ENCODE peak calls at places on chromosomes 7 and 10, in five cellular contexts. One of them, this sample, is unnamed.

GRCh38 chr7:152333134-152333533 is 102.7 kb downstream of the KMT2C start:
- DNase-seq in activated CD8-positive, alpha-beta memory T cell treated with anti-CD3 and anti-CD28 coated beads for 48 hours: no peak
- DNase-seq in amniotic stem cell: no peak
- DNase-seq in type B pancreatic cell: no peak
- DNase-seq in activated CD4-positive, alpha-beta T cell treated with anti-CD3 and anti-CD28 coated beads, Interleukin-2, amount 10 ng/mL, durations not matched to agents 24 days and 14 days: no peak
- DNase-seq in this sample: no peak

GRCh38 chr7:43291789-43292188 is 179.3 kb downstream of the HECW1 start:
- DNase-seq in amniotic stem cell: no peak
- DNase-seq in activated CD8-positive, alpha-beta memory T cell treated with anti-CD3 and anti-CD28 coated beads for 48 hours: no peak
- DNase-seq in type B pancreatic cell: no peak
- DNase-seq in activated CD4-positive, alpha-beta T cell treated with anti-CD3 and anti-CD28 coated beads, Interleukin-2, amount 10 ng/mL, durations not matched to agents 24 days and 14 days: no peak
- DNase-seq in this sample: no peak

GRCh38 chr7:37109016-37109415 is 339.6 kb downstream of the ELMO1 start:
- DNase-seq in type B pancreatic cell: no peak
- DNase-seq in amniotic stem cell: no peak
- DNase-seq in activated CD4-positive, alpha-beta T cell treated with anti-CD3 and anti-CD28 coated beads, Interleukin-2, amount 10 ng/mL, durations not matched to agents 24 days and 14 days: no peak
- DNase-seq in activated CD8-positive, alpha-beta memory T cell treated with anti-CD3 and anti-CD28 coated beads for 48 hours: no peak
- DNase-seq in this sample: no peak

GRCh38 chr7:32892521-32893224 is 1.1 kb upstream of the KBTBD2 start:
- DNase-seq in activated CD8-positive, alpha-beta memory T cell treated with anti-CD3 and anti-CD28 coated beads for 48 hours: peak; percentile 35
- DNase-seq in activated CD4-positive, alpha-beta T cell treated with anti-CD3 and anti-CD28 coated beads, Interleukin-2, amount 10 ng/mL, durations not matched to agents 24 days and 14 days: peak; percentile 86
- DNase-seq in type B pancreatic cell: peak; percentile 68
- DNase-seq in amniotic stem cell: peak; percentile 47
- DNase-seq in this sample: no peak

GRCh38 chr7:105454058-105454739 is 65.5 kb upstream of the SRPK2 start:
- DNase-seq in activated CD4-positive, alpha-beta T cell treated with anti-CD3 and anti-CD28 coated beads, Interleukin-2, amount 10 ng/mL, durations not matched to agents 24 days and 14 days: no peak
- DNase-seq in type B pancreatic cell: no peak
- DNase-seq in activated CD8-positive, alpha-beta memory T cell treated with anti-CD3 and anti-CD28 coated beads for 48 hours: no peak
- DNase-seq in amniotic stem cell: peak; percentile 70
- DNase-seq in this sample: peak; percentile 88

GRCh38 chr7:3152714-3153113 is 109.0 kb upstream of the CARD11 start:
- DNase-seq in activated CD4-positive, alpha-beta T cell treated with anti-CD3 and anti-CD28 coated beads, Interleukin-2, amount 10 ng/mL, durations not matched to agents 24 days and 14 days: no peak
- DNase-seq in amniotic stem cell: no peak
- DNase-seq in activated CD8-positive, alpha-beta memory T cell treated with anti-CD3 and anti-CD28 coated beads for 48 hours: no peak
- DNase-seq in type B pancreatic cell: no peak
- DNase-seq in this sample: no peak

GRCh38 chr10:26841733-26842317 is 18.9 kb downstream of the ABI1 start:
- DNase-seq in activated CD8-positive, alpha-beta memory T cell treated with anti-CD3 and anti-CD28 coated beads for 48 hours: no peak
- DNase-seq in activated CD4-positive, alpha-beta T cell treated with anti-CD3 and anti-CD28 coated beads, Interleukin-2, amount 10 ng/mL, durations not matched to agents 24 days and 14 days: no peak
- DNase-seq in amniotic stem cell: no peak
- DNase-seq in type B pancreatic cell: no peak
- DNase-seq in this sample: no peak

GRCh38 chr7:132394283-132395003 is 181.8 kb downstream of the PLXNA4 start:
- DNase-seq in activated CD4-positive, alpha-beta T cell treated with anti-CD3 and anti-CD28 coated beads, Interleukin-2, amount 10 ng/mL, durations not matched to agents 24 days and 14 days: peak; percentile 83
- DNase-seq in activated CD8-positive, alpha-beta memory T cell treated with anti-CD3 and anti-CD28 coated beads for 48 hours: no peak
- DNase-seq in type B pancreatic cell: no peak
- DNase-seq in amniotic stem cell: no peak
- DNase-seq in this sample: no peak

GRCh38 chr7:143979359-143979758 is 20.8 kb upstream of the OR6B1 start:
- DNase-seq in amniotic stem cell: no peak
- DNase-seq in activated CD4-positive, alpha-beta T cell treated with anti-CD3 and anti-CD28 coated beads, Interleukin-2, amount 10 ng/mL, durations not matched to agents 24 days and 14 days: no peak
- DNase-seq in type B pancreatic cell: no peak
- DNase-seq in activated CD8-positive, alpha-beta memory T cell treated with anti-CD3 and anti-CD28 coated beads for 48 hours: no peak
- DNase-seq in this sample: peak; percentile 33

GRCh38 chr7:139687980-139688632 is 89.7 kb downstream of the HIPK2 start:
- DNase-seq in amniotic stem cell: no peak
- DNase-seq in type B pancreatic cell: no peak
- DNase-seq in activated CD8-positive, alpha-beta memory T cell treated with anti-CD3 and anti-CD28 coated beads for 48 hours: no peak
- DNase-seq in activated CD4-positive, alpha-beta T cell treated with anti-CD3 and anti-CD28 coated beads, Interleukin-2, amount 10 ng/mL, durations not matched to agents 24 days and 14 days: no peak
- DNase-seq in this sample: no peak

GRCh38 chr7:142494021-142494420 is 236.2 kb upstream of the PRSS58 start:
- DNase-seq in type B pancreatic cell: no peak
- DNase-seq in activated CD4-positive, alpha-beta T cell treated with anti-CD3 and anti-CD28 coated beads, Interleukin-2, amount 10 ng/mL, durations not matched to agents 24 days and 14 days: no peak
- DNase-seq in amniotic stem cell: no peak
- DNase-seq in activated CD8-positive, alpha-beta memory T cell treated with anti-CD3 and anti-CD28 coated beads for 48 hours: no peak
- DNase-seq in this sample: no peak

GRCh38 chr7:54833021-54833467 is 74.0 kb upstream of the SEC61G start:
- DNase-seq in activated CD8-positive, alpha-beta memory T cell treated with anti-CD3 and anti-CD28 coated beads for 48 hours: no peak
- DNase-seq in amniotic stem cell: no peak
- DNase-seq in type B pancreatic cell: no peak
- DNase-seq in activated CD4-positive, alpha-beta T cell treated with anti-CD3 and anti-CD28 coated beads, Interleukin-2, amount 10 ng/mL, durations not matched to agents 24 days and 14 days: no peak
- DNase-seq in this sample: no peak

GRCh38 chr10:24097771-24098207 is 111.1 kb upstream of the KIAA1217 start:
- DNase-seq in type B pancreatic cell: no peak
- DNase-seq in activated CD4-positive, alpha-beta T cell treated with anti-CD3 and anti-CD28 coated beads, Interleukin-2, amount 10 ng/mL, durations not matched to agents 24 days and 14 days: no peak
- DNase-seq in activated CD8-positive, alpha-beta memory T cell treated with anti-CD3 and anti-CD28 coated beads for 48 hours: no peak
- DNase-seq in amniotic stem cell: no peak
- DNase-seq in this sample: no peak

GRCh38 chr7:77386165-77386824 is 29.9 kb downstream of the GSAP start:
- DNase-seq in activated CD4-positive, alpha-beta T cell treated with anti-CD3 and anti-CD28 coated beads, Interleukin-2, amount 10 ng/mL, durations not matched to agents 24 days and 14 days: no peak
- DNase-seq in activated CD8-positive, alpha-beta memory T cell treated with anti-CD3 and anti-CD28 coated beads for 48 hours: no peak
- DNase-seq in type B pancreatic cell: no peak
- DNase-seq in amniotic stem cell: no peak
- DNase-seq in this sample: no peak

GRCh38 chr7:132545756-132546155 is 30.5 kb downstream of the PLXNA4 start:
- DNase-seq in activated CD4-positive, alpha-beta T cell treated with anti-CD3 and anti-CD28 coated beads, Interleukin-2, amount 10 ng/mL, durations not matched to agents 24 days and 14 days: no peak
- DNase-seq in type B pancreatic cell: no peak
- DNase-seq in amniotic stem cell: no peak
- DNase-seq in activated CD8-positive, alpha-beta memory T cell treated with anti-CD3 and anti-CD28 coated beads for 48 hours: no peak
- DNase-seq in this sample: no peak

This sample was measured in AG04449.